ENCODE peak calls at places on chromosomes 11 and 22, in four cellular contexts. X is lower lobe of right lung, J is mucosa of descending colon, R is endothelial cell of umbilical vein. Y is an unnamed sample. For H3K4me1 and H3K9me3, the result is how much of the 10 kb centered on the place peaks cover.

GRCh38 chr11:70526116-70527045 is 128.1 kb downstream of the CTTN start:
- DNase-seq in J (peak), R (no peak), X (peak), Y (peak)

GRCh38 chr11:126891556-126892217 is 108.9 kb downstream of the KIRREL3 start:
- DNase-seq in R (no peak), J (no peak), X (no peak), Y (no peak)

GRCh38 chr11:71580057-71581003 is 2.3 kb downstream of the KRTAP5-11 start:
- DNase-seq in J (no peak), X (no peak), R (peak), Y (peak)

GRCh38 chr22:32822188-32822877 is 20.8 kb downstream of the TIMP3 start:
- DNase-seq in J (no peak), X (no peak), R (no peak), Y (no peak)

GRCh38 chr11:102794382-102794781 is 3.6 kb downstream of the MMP1 start:
- DNase-seq in R (peak), X (no peak), J (no peak), Y (peak)

GRCh38 chr22:24803064-24803542 is 2.9 kb upstream of the SGSM1 start:
- DNase-seq in X (no peak), R (peak), J (peak), Y (peak)

GRCh38 chr11:107876141-107876540 is 17.6 kb upstream of the SLC35F2 start:
- DNase-seq in J (no peak), R (no peak), X (no peak), Y (no peak)

GRCh38 chr11:89491141-89491690 is at the start of gene NOX4:
- DNase-seq in J (no peak), R (peak), X (peak), Y (peak)

GRCh38 chr11:65695459-65696241 is 16.4 kb upstream of the KAT5 start:
- DNase-seq in J (peak), X (no peak), R (peak), Y (no peak)

GRCh38 chr11:112525270-112525669 is 264.6 kb upstream of the PLET1 start:
- DNase-seq in X (peak), R (no peak), J (no peak), Y (peak)

GRCh38 chr11:108221401-108221800 is 1.0 kb downstream of the NPAT start:
- DNase-seq in R (peak), X (no peak), J (no peak), Y (no peak)

GRCh38 chr11:47398551-47398950 is 9.8 kb upstream of the SLC39A13 start:
- DNase-seq in R (no peak), X (no peak), J (peak), Y (no peak)

GRCh38 chr22:32916025-32916424 is 114.5 kb downstream of the TIMP3 start:
- DNase-seq in X (no peak), J (no peak), R (no peak), Y (no peak)

GRCh38 chr11:126101241-126101929 is 38.7 kb upstream of the CDON start:
- DNase-seq in X (no peak), J (no peak), R (no peak), Y (no peak)

GRCh38 chr11:9219115-9219514 is 46.0 kb downstream of the DENND5A start:
- DNase-seq in J (no peak), R (peak), X (no peak), Y (no peak)

GRCh38 chr11:102802341-102802740 is 4.4 kb upstream of the MMP1 start:
- DNase-seq in X (no peak), R (peak), J (no peak), Y (no peak)

GRCh38 chr11:131999084-131999483 is 628.7 kb downstream of the NTM start:
- DNase-seq in X (no peak), J (no peak), R (no peak), Y (no peak)

GRCh38 chr11:12134239-12134590 is 23.8 kb downstream of the MICAL2 start:
- DNase-seq in J (peak), X (peak), R (no peak), Y (no peak)

GRCh38 chr11:2571598-2572281 is 126.9 kb downstream of the KCNQ1 start:
- DNase-seq in J (peak), X (peak), R (no peak), Y (no peak)
- H3K4me1 ChIP-seq in J (under half), X (under half), R (under half), Y (under half)

DNA sequence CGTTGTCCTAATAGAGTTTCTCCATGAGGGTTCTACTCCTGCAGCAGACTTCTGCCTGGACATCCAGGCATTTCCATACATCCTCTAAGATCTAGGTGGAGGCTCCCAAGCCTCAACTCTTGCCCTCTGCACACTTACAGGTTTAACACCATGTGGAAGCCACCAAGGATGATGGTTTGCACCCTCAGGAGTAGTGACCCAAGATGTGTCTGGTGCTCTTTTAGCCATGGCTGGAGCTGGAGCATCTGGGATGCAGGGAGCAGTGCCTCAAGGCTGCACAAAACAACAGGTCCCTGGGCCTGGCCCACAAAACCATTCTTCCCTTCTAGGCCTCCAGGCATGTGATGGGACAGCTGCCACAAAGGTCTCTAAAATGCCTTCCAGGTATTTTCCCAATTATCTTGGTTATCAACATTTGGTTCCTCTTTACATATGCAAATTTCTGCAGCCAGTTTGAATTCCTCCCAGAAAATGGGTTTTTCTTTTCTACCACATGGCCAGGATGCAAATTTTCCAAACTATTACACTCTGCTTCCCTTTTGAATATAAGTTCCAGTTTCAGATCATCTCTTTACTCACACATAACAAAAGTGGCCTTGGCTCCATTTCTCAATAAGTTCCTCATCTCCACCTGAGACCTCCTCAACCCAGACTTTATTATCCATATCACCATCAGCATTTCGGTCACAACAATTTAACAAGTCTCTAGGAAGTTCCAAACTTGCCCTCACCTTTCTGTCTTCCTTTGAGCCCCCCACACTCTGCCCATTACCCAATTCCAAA is 69.5 kb upstream of the GNAZ start:
- DNase-seq in R (no peak), J (no peak), X (no peak), Y (no peak)
- H3K9me3 ChIP-seq in R (under half), J (under half), X (under half), Y (under half)

DNA sequence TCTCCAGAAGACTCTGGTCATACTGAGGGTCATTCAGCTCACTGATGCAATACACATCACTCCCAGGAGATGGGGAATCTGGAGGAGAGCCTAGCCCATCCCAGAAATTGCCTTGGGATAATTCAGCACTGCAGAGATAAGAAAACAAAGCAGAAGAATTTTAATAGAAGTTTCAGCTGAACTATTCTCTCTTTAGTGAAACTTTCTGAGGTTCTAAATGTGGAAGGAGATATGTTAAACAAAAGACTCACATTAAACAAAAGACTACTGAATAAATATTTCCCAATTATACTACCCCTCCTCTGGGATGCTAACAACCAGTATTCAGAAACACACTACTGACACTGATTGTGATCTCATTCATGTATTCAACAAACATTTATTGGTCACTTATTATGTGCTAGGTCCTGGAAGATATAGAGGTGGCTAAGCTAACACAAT is 47.8 kb downstream of the C2CD3 start:
- DNase-seq in J (no peak), X (no peak), R (no peak), Y (no peak)
- TF ChIP-seq CTCF in J (no peak), X (no peak), R (no peak), Y (peak)

DNA sequence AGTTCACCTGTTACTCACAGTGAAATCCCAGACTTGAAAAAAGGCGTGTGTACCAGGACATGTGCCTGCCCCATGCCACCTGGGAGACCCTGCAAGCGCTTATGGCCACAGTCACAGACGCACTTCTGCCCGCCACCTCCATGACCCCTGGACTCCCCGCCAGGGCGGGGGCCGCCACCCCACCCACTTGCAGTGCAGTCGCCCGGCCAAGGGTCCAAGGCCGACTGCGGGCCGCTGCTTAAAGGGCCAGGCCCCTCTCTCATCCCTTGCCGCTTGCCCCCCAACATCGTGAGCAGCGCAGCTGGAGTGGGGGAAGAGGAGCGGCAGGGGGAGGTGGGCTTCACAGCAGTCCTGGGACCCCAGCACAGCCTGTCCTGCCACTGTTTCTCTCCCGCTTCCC is 10.8 kb downstream of the DUSP8 start:
- DNase-seq in R (no peak), X (peak), J (peak), Y (no peak)
- H3K4me1 ChIP-seq in R (under half), X (under half), J (under half), Y (under half)

DNA sequence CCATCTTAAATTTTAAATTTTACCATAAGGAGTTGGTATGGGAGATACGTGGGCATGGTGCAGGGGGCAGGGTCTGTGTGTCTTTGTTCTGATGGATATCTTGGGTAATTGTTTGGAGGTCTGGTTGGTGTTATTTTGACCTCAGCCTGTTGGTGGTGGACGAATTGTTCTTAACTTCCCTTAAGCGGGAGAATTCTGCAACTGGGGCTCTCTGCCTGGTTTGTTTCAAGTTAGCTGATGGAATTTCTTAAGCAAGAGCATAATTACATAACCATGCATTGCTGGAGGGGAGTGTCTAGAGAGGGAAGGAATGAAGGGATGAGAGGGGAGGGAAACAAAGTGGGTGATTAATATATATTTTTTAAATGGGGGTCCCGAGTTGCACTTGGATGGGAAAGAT is 908.5 kb upstream of the RAG2 start:
- DNase-seq in R (no peak), X (no peak), J (no peak), Y (no peak)
- H3K9me3 ChIP-seq in R (under half), X (under half), J (under half), Y (under half)

GRCh38 chr11:117614695-117615094 is 182.3 kb downstream of the DSCAML1 start:
- DNase-seq in X (no peak), R (no peak), J (no peak), Y (no peak)
- TF ChIP-seq CTCF in X (no peak), R (no peak), J (no peak), Y (peak)

GRCh38 chr22:28297504-28297903 is 378.4 kb upstream of the PITPNB start:
- DNase-seq in R (no peak), X (no peak), J (no peak), Y (no peak)

GRCh38 chr22:28296452-28296851 is 377.4 kb upstream of the PITPNB start:
- DNase-seq in X (no peak), R (no peak), J (no peak), Y (no peak)

GRCh38 chr22:28299760-28300159 is 379.9 kb downstream of the TTC28 start:
- DNase-seq in J (no peak), X (no peak), R (no peak), Y (no peak)

DNA sequence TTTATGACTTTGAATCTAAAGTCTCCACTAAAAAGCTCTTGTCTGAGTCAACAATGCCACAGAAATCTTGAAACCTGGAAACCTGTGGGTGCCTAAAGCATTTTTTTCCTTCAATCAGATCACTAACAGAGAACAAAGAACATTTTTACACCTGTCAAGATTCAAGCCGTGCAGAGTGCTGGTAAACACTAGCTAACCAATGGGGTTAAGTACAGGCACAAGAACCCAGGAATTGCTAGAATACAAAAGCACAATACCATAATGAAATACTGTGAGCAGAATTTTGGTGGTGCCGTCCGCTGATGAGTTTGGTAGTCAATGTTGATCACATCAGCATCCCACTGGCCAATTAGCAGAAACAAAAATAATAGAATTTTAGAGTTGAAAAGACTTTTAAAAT is 380.3 kb upstream of the PITPNB start:
- DNase-seq in J (no peak), R (no peak), X (no peak), Y (no peak)
- H3K4me1 ChIP-seq in J (under half), R (under half), X (under half), Y (under half)

GRCh38 chr11:2086239-2087040 is 52.7 kb downstream of the IGF2 start:
- DNase-seq in R (no peak), X (peak), J (no peak), Y (no peak)
- H3K9me3 ChIP-seq in R (under half), X (under half), J (under half), Y (under half)

DNA sequence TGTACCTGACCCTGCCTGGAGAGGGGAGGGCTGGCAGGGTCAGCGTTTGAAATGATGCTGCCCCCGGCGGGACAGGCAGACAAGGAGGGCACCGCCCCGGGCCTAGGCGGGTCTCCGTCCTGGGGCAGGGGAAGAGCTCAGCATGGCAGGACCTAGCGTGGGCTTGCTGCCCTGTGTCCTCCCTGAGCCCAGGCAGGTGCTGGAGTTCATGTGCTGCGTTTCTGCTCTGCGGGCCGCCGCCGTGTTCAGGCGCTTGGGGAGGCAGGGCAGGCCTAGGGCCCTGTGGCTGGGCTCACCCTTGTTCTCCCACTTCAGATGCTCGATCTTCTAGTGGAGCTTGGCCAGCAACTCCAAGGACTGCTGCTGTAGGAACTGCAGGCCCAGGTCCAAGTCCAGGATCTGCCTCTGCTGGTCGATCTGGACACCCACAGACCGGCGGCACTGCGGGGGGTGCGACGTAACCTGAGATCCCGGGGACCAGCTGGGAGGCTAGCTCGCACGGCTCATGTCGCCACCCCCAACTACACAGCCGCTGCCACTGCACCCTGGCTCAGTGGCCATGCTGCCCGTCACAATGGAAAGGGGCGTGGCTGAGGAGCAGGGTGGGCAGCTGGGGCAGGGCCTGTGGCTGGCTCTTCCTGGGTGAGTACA is 84.4 kb downstream of the MED15 start:
- DNase-seq in X (peak), R (no peak), J (no peak), Y (no peak)
- TF ChIP-seq CTCF in X (no peak), R (no peak), J (no peak), Y (no peak)

DNA sequence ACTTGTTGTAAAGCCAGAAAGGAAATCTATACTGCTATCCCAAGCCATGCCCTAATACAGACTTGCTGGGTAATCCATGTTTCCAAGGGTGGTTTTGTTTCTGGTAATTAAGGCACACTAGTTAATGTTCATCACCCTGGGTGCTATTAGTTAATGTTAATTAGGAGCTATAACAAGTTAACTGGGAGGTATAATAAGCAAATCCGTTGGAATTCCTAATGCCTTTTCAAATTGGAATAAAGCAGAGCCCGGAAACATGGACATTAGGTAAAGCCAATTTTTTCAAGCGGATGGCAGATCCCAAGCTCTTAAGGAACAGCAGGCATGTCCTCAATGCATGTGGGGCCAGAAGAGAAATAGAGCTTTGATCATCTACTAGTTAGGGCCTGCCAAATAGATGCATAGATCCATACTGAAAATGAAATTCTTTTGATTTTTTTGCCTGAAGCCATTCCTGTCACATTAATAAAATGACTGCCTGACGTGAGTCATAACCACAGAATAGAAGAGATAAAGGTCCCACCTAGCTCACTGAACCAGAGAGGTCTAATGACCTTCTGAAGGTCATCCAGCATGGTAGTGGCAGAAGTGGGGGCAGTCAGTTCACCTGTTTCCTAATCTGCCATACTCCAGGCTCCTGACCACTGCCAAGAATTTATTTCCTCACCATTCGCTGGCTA is 28.5 kb upstream of the CCDC34 start:
- DNase-seq in J (no peak), X (no peak), R (no peak), Y (no peak)
- H3K4me1 ChIP-seq in J (under half), X (under half), R (under half), Y (under half)